ENCODE peak calls at places on chromosomes 4 and X, in four cellular contexts. C is left lung, W is lower leg skin, R is suprapubic skin. E is an unnamed sample.

GRCh38 chr4:7984286-7984925 is 44.7 kb upstream of the AFAP1 start:
- DNase-seq in W (no peak), R (no peak), C (no peak), E (no peak)

GRCh38 chr4:128858875-128859696 is 49.6 kb downstream of the JADE1 start:
- DNase-seq in W (no peak), R (no peak), C (no peak), E (no peak)

GRCh38 chr4:102008711-102009110 is 218.2 kb downstream of the BANK1 start:
- DNase-seq in W (no peak), C (no peak), R (no peak), E (no peak)

GRCh38 chr4:77820836-77821561 is 1.8 kb upstream of the CNOT6L start:
- DNase-seq in R (no peak), C (no peak), W (no peak), E (no peak)

GRCh38 chrX:154486052-154486395 is 391 bp downstream of the UBL4A start:
- DNase-seq in C (no peak), R (peak), W (no peak), E (peak)

GRCh38 chr4:148060264-148061138 is 328.6 kb downstream of the ARHGAP10 start:
- DNase-seq in W (no peak), C (no peak), R (no peak), E (no peak)

GRCh38 chr4:39255266-39255665 is 72.9 kb downstream of the WDR19 start:
- DNase-seq in W (no peak), C (no peak), R (no peak), E (no peak)

GRCh38 chr4:8556341-8557150 is 23.6 kb upstream of the GPR78 start:
- DNase-seq in R (no peak), C (no peak), W (no peak), E (no peak)

GRCh38 chr4:14384824-14385223 is 617.5 kb upstream of the CPEB2 start:
- DNase-seq in W (no peak), R (no peak), C (no peak), E (no peak)

GRCh38 chr4:72701987-72702819 is 133.2 kb upstream of the ADAMTS3 start:
- DNase-seq in W (peak), R (no peak), C (no peak), E (no peak)

GRCh38 chrX:22134681-22135080 is 102.6 kb downstream of the PHEX start:
- DNase-seq in C (no peak), W (no peak), R (no peak), E (no peak)

GRCh38 chr4:142703694-142704309 is 142.3 kb downstream of the INPP4B start:
- DNase-seq in C (no peak), R (no peak), W (no peak), E (no peak)

DNA sequence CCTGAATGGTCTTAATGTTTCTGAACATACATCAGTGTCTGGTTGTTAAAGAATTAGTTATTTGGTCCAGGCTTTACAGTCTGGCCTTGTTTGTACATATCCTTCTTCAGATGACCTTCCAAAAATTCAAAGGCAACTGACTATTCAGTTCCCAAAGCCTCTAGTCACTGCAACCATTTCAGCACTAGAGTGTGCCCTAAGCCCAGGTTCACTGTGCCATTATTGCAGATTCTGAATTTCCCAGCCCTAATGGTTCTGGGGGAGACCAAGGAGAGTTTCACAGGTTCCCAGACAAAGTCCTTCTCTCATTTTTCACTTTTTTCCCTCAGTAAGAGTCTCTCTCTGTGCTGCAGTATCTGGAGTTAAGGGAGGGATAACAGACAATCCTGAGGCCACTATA is 235.8 kb downstream of the TRAM1L1 start:
- DNase-seq in R (no peak), W (no peak), C (no peak), E (no peak)
- TF ChIP-seq CTCF in R (no peak), W (no peak), C (no peak), E (no peak)

GRCh38 chr4:98786866-98787265 is 128.5 kb upstream of the TSPAN5 start:
- DNase-seq in W (no peak), C (no peak), R (no peak), E (no peak)
- TF ChIP-seq CTCF in W (no peak), C (no peak), R (no peak), E (no peak)

GRCh38 chrX:34379891-34380290 is 247.8 kb upstream of the FAM47A start:
- DNase-seq in W (no peak), C (no peak), R (no peak), E (no peak)
- TF ChIP-seq CTCF in W (no peak), C (no peak), R (no peak), E (no peak)

GRCh38 chr4:76784237-76784636 is 113.7 kb downstream of the SOWAHB start:
- DNase-seq in W (no peak), C (no peak), R (no peak), E (no peak)
- TF ChIP-seq CTCF in W (no peak), C (no peak), R (no peak), E (no peak)

DNA sequence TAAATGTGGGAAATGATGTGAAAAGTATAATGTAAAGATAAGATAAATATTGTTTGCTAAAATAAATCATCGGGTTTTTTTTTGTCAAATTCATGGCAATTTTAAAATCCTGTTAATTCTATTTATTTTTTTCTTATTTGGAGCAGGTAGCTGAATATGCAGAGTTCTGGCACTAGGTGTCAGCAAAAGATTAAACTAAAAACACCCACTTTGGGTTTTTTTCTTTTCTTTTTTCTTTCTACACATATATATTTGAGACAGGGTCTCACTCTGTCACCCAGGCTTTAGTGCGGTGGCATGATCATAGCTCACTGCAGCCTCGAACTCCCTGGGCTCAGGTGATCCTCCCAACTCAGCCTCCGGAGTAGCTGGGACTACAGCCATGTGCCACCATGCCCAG is 6.9 kb upstream of the RAP2C start:
- DNase-seq in C (no peak), W (no peak), R (no peak), E (no peak)
- TF ChIP-seq CTCF in C (no peak), W (no peak), R (no peak), E (peak)

GRCh38 chr4:6573986-6574746 is 823 bp upstream of the MAN2B2 start:
- DNase-seq in C (no peak), W (no peak), R (no peak), E (no peak)
- TF ChIP-seq CTCF in C (no peak), W (no peak), R (no peak), E (no peak)

GRCh38 chr4:120290553-120290952 is 223.9 kb upstream of the MAD2L1 start:
- DNase-seq in C (no peak), R (no peak), W (no peak), E (no peak)

GRCh38 chr4:120291541-120291940 is 224.9 kb upstream of the MAD2L1 start:
- DNase-seq in C (no peak), R (no peak), W (no peak), E (no peak)

DNA sequence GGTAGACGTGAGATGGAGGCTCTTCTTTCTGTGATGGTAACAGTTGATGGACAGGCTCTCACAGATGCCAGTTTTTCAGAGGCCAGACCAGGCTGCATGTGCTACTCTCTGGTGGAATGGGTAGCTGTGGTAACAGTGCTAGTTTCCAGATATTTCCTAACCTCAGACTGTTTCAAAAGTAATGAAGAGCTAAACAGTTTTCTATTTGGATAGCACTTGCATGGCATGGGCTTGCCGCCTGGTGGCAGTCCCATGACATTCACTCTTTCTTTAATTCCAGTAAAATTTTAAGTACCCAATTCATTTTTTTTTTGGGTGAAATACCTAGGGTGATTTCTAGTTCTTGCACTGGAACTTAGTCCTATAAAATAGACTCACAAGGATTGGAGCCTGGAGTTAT is 220.2 kb upstream of the MAD2L1 start:
- DNase-seq in C (no peak), R (no peak), W (no peak), E (no peak)
- TF ChIP-seq CTCF in C (peak), R (no peak), W (no peak), E (no peak)

DNA sequence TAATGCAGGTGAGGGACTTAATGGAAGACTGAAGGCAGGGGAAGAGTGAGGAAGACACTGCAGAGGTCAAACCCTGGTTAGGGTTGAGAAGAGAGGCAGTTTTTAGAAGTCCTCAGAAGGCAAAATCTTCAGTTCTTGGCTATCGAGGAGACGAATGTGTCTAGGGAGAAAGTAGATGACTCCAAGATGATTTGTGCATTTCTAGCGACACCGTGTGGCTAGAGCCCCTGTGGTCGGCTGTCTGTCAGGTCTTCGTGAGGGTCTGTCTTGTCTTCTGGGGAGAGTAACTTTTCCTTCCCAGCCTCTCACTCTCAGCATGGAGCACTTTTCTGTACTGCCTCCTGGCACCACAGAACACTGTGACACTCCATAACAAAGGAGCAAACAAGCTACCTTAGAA is 458.1 kb downstream of the STIM2 start:
- DNase-seq in C (no peak), W (no peak), R (no peak), E (no peak)
- TF ChIP-seq CTCF in C (no peak), W (no peak), R (no peak), E (no peak)

GRCh38 chr4:176656108-176656507 is 136.6 kb downstream of the VEGFC start:
- DNase-seq in W (no peak), C (no peak), R (no peak), E (no peak)

GRCh38 chr4:176654565-176655216 is 138.0 kb downstream of the VEGFC start:
- DNase-seq in R (no peak), C (no peak), W (no peak), E (no peak)

GRCh38 chr4:176664964-176665363 is 127.8 kb downstream of the VEGFC start:
- DNase-seq in C (no peak), W (no peak), R (no peak), E (no peak)

GRCh38 chr4:176660561-176660960 is 132.2 kb downstream of the VEGFC start:
- DNase-seq in W (no peak), R (no peak), C (no peak), E (no peak)
- TF ChIP-seq CTCF in W (no peak), R (no peak), C (no peak), E (no peak)